ENCODE peak calls at places on chromosome 19, in eight cellular contexts. K is psoas muscle, L is aorta, J is fibroblast of lung, O is lower lobe of right lung, N is left lung, F is body of pancreas, I is testis. S is an unnamed sample.

GRCh38 chr19:5338661-5339469 is 1.7 kb downstream of the PTPRS start:
- DNase-seq in K (no peak), L (no peak), J (no peak), O (no peak), N (no peak), F (no peak), I (no peak), S (peak; percentile 43)

GRCh38 chr19:31160346-31160926 is 188.8 kb downstream of the TSHZ3 start:
- DNase-seq in K (no peak), L (no peak), J (peak; percentile 65), O (no peak), N (no peak), F (no peak), I (no peak), S (no peak)

GRCh38 chr19:16258440-16258903 is 60.8 kb downstream of the AP1M1 start:
- DNase-seq in K (peak; percentile 86), L (peak; percentile 84), J (no peak), O (peak; percentile 81), N (peak; percentile 73), F (peak; percentile 67), I (peak; percentile 54), S (peak; percentile 68)

GRCh38 chr19:44202470-44202869 is 9.9 kb upstream of the ZNF227 start:
- DNase-seq in K (no peak), L (no peak), J (no peak), O (no peak), N (no peak), F (no peak), I (no peak), S (no peak)

GRCh38 chr19:35670686-35671085 is 4.4 kb downstream of the UPK1A start:
- DNase-seq in K (no peak), L (no peak), J (no peak), O (no peak), N (no peak), F (no peak), I (no peak), S (no peak)

GRCh38 chr19:9205506-9206113 is 13.8 kb downstream of the OR7D4 start:
- DNase-seq in K (peak; percentile 74), L (peak; percentile 85), J (peak; percentile 39), O (peak; percentile 76), N (peak; percentile 60), F (peak; percentile 73), I (peak; percentile 87), S (peak; percentile 13)

GRCh38 chr19:35105411-35106290 is 10.0 kb upstream of the FXYD3 start:
- DNase-seq in K (no peak), L (peak; percentile 89), J (no peak), O (no peak), N (no peak), F (no peak), I (no peak), S (no peak)

GRCh38 chr19:51161266-51161665 is 19.2 kb downstream of the SIGLEC7 start:
- DNase-seq in K (no peak), L (no peak), J (no peak), O (no peak), N (no peak), F (no peak), I (no peak), S (no peak)

GRCh38 chr19:45451181-45451849 is 16.5 kb upstream of the FOSB start:
- DNase-seq in K (peak; percentile 60), L (peak; percentile 81), J (peak; percentile 89), O (no peak), N (no peak), F (peak; percentile 32), I (peak; percentile 51), S (peak; percentile 54)

GRCh38 chr19:44303976-44304568 is 753 bp downstream of the ZNF235 start:
- DNase-seq in K (no peak), L (no peak), J (peak; percentile 46), O (no peak), N (no peak), F (no peak), I (peak; percentile 25), S (no peak)

GRCh38 chr19:37114001-37114400 is 35.8 kb downstream of the ZNF420 start:
- DNase-seq in K (no peak), L (no peak), J (no peak), O (no peak), N (no peak), F (no peak), I (no peak), S (no peak)

GRCh38 chr19:52397310-52398090 is at the start of gene ZNF528:
- DNase-seq in K (peak; percentile 98), L (peak; percentile 99), J (peak; percentile 92), O (peak; percentile 97), N (peak; percentile 95), F (peak; percentile 96), I (peak; percentile 97), S (peak; percentile 74)

GRCh38 chr19:13055213-13056051 is 47.2 kb downstream of the LYL1 start:
- DNase-seq in K (peak; percentile 88), L (peak; percentile 96), J (peak; percentile 97), O (peak; percentile 73), N (peak; percentile 85), F (peak; percentile 63), I (peak; percentile 88), S (no peak)

GRCh38 chr19:38543807-38544568 is 73.8 kb downstream of the MAP4K1 start:
- DNase-seq in K (peak; percentile 94), L (peak; percentile 89), J (peak; percentile 85), O (peak; percentile 76), N (peak; percentile 68), F (peak; percentile 70), I (peak; percentile 74), S (peak; percentile 43)

GRCh38 chr19:40245506-40246128 is 19.1 kb upstream of the CCNP start:
- DNase-seq in K (no peak), L (no peak), J (no peak), O (peak; percentile 10), N (no peak), F (no peak), I (no peak), S (no peak)

GRCh38 chr19:16590876-16591802 is 18.9 kb upstream of the SLC35E1 start:
- DNase-seq in K (no peak), L (no peak), J (no peak), O (no peak), N (no peak), F (no peak), I (no peak), S (no peak)

GRCh38 chr19:13077233-13077632 is 25.4 kb downstream of the LYL1 start:
- DNase-seq in K (no peak), L (no peak), J (no peak), O (no peak), N (no peak), F (no peak), I (no peak), S (no peak)

DNA sequence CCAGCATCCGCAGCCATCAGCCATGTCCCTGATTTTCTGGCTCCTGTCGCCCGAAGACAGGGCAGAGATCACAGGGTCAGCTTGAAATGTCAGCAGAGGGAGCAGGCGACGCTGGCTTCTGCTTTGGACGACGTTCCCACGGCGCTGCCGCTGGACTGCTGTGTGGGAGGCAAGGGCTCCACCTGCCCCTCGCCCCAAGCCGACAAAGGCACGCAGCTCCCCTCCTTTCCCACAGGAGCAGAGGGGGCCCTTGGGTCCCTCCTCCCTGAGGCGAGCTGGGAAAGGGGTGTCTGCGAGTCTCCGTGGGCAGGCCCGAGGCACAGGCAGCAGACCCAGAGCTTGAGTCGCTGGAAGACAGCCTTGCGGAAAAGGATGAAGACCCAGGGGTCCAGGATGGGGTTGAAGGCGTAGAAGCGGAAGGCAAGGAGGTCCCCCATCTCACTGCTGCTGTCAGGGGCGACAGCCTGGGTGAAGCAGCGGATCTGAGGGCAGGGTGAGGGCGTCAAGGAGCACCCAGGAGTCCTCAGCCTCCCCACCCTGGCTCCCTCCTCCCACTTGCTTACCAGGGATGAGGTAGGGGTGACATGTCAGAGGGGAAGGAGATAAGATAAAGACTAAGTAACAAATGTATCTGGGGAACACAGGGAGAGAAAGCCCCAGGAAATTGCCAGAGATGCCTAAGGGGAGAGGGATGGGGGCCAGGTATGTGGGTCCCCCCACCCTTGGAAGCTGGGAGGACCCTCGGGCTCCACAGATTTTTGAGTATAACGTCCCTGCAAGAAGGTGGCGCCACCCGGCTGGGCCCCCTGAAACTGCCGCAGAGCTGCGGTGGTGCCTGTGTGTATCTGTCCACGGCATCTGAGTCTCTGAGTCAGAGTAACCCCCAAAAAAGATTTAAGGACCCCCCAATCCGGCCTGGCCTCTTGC is 3.4 kb downstream of the PTGIR start:
- DNase-seq in K (peak; percentile 35), L (no peak), J (no peak), O (peak; percentile 28), N (no peak), F (no peak), I (no peak), S (no peak)
- H3K4me3 ChIP-seq in K (peak overlapping the region; percentile 36), L (peak overlapping the region; percentile 3), J (peak overlapping the region; percentile 46), O (peak overlapping the region; percentile 47), N (no peak overlapping the region), F (no peak overlapping the region), I (no peak overlapping the region), S (peak overlapping the region; percentile 43)

GRCh38 chr19:33100894-33101644 is 20.1 kb downstream of the GPATCH1 start:
- DNase-seq in K (no peak), L (no peak), J (no peak), O (no peak), N (peak; percentile 40), F (no peak), I (no peak), S (no peak)
- H3K36me3 ChIP-seq in K (peaks cover 95% of the 10 kb centered on the region), L (peaks cover 7% of the 10 kb centered on the region), J (peaks cover 15% of the 10 kb centered on the region), O (peaks cover 94% of the 10 kb centered on the region), N (peaks cover 91% of the 10 kb centered on the region), F (peaks cover 6% of the 10 kb centered on the region), I (no peaks in the 10 kb centered on the region), S (peaks cover 17% of the 10 kb centered on the region)

GRCh38 chr19:42175952-42176648 is 41.4 kb downstream of the DEDD2 start:
- DNase-seq in K (no peak), L (peak; percentile 73), J (peak; percentile 31), O (no peak), N (no peak), F (no peak), I (peak; percentile 21), S (no peak)

GRCh38 chr19:42175335-42175734 is 42.1 kb downstream of the DEDD2 start:
- DNase-seq in K (no peak), L (no peak), J (no peak), O (no peak), N (no peak), F (no peak), I (no peak), S (no peak)

GRCh38 chr19:42172261-42172660 is 40.0 kb upstream of the POU2F2 start:
- DNase-seq in K (no peak), L (no peak), J (no peak), O (no peak), N (no peak), F (no peak), I (no peak), S (no peak)

GRCh38 chr19:42173695-42174094 is 41.4 kb upstream of the POU2F2 start:
- DNase-seq in K (no peak), L (peak; percentile 14), J (no peak), O (no peak), N (no peak), F (no peak), I (no peak), S (no peak)

DNA sequence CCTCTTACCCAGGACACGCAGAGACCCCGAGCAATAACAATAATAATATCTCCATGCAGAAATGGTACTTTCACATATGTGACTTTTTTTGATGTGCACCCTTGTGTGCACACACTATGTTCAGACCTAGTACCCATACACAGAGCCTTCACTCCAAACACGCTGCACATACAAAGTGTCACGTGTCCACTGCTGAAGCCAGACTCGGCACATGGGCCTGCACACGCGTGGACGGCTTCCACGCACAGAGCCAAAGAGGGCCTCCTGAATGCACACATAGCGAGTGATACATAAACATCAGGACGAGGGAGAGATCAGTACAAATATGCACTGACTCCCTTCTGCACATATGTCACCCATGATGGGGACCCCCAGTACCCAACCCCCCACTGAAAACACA is 41.9 kb upstream of the POU2F2 start:
- DNase-seq in K (no peak), L (peak; percentile 26), J (no peak), O (no peak), N (no peak), F (no peak), I (no peak), S (no peak)
- H3K27me3 ChIP-seq in K (no peaks in the 10 kb centered on the region), L (no peaks in the 10 kb centered on the region), J (peaks cover 46% of the 10 kb centered on the region), O (peaks cover 58% of the 10 kb centered on the region), N (peaks cover 48% of the 10 kb centered on the region), F (no peaks in the 10 kb centered on the region), I (no peaks in the 10 kb centered on the region), S (peaks cover 8% of the 10 kb centered on the region)

GRCh38 chr19:4328243-4328990 is 10.2 kb downstream of the STAP2 start:
- DNase-seq in K (peak; percentile 99), L (peak; percentile 93), J (peak; percentile 73), O (peak; percentile 95), N (peak; percentile 96), F (peak; percentile 84), I (peak; percentile 89), S (peak; percentile 96)
- H3K4me3 ChIP-seq in K (peak overlapping the region; percentile 59), L (no peak overlapping the region), J (no peak overlapping the region), O (peak overlapping the region; percentile 55), N (peak overlapping the region; percentile 33), F (no peak overlapping the region), I (peak overlapping the region; percentile 55), S (peak overlapping the region; percentile 55)